ENCODE peak calls at places on chromosome 1, in five cellular contexts. One of them, this sample, is unnamed.
A peak's percentile ranks its signal among the peaks of the same experiment; 100 is the strongest.

GRCh38 chr1:21261551-21262281 is 28.5 kb downstream of the ECE1 start:
- DNase-seq in mucosa of descending colon: no peak
- DNase-seq in fibroblast of lung: peak; percentile 93
- DNase-seq in AG10803: peak; percentile 95
- DNase-seq in tibial nerve: peak; percentile 73
- DNase-seq in this sample: peak; percentile 70

GRCh38 chr1:60427194-60427593 is 353.6 kb upstream of the C1orf87 start:
- DNase-seq in mucosa of descending colon: peak; percentile 10
- DNase-seq in fibroblast of lung: peak; percentile 48
- DNase-seq in AG10803: no peak
- DNase-seq in tibial nerve: no peak
- DNase-seq in this sample: no peak

GRCh38 chr1:230917284-230918135 is 49.2 kb upstream of the C1orf198 start:
- DNase-seq in mucosa of descending colon: peak; percentile 65
- DNase-seq in fibroblast of lung: peak; percentile 60
- DNase-seq in AG10803: peak; percentile 57
- DNase-seq in tibial nerve: peak; percentile 89
- DNase-seq in this sample: peak; percentile 55

GRCh38 chr1:101846820-101847219 is 149.9 kb downstream of the OLFM3 start:
- DNase-seq in mucosa of descending colon: no peak
- DNase-seq in fibroblast of lung: no peak
- DNase-seq in AG10803: no peak
- DNase-seq in tibial nerve: no peak
- DNase-seq in this sample: no peak

GRCh38 chr1:100292711-100293110 is 26.7 kb downstream of the RTCA start:
- DNase-seq in mucosa of descending colon: no peak
- DNase-seq in fibroblast of lung: peak; percentile 49
- DNase-seq in AG10803: peak; percentile 13
- DNase-seq in tibial nerve: no peak
- DNase-seq in this sample: no peak

GRCh38 chr1:224106568-224107281 is 7.2 kb upstream of the FBXO28 start:
- DNase-seq in mucosa of descending colon: peak; percentile 55
- DNase-seq in fibroblast of lung: peak; percentile 35
- DNase-seq in AG10803: peak; percentile 45
- DNase-seq in tibial nerve: no peak
- DNase-seq in this sample: no peak

GRCh38 chr1:21290546-21290944 is 282 bp upstream of the ECE1 start:
- DNase-seq in mucosa of descending colon: no peak
- DNase-seq in fibroblast of lung: no peak
- DNase-seq in AG10803: no peak
- DNase-seq in tibial nerve: no peak
- DNase-seq in this sample: no peak

GRCh38 chr1:207007352-207008033 is 25.1 kb downstream of the C1orf116 start:
- DNase-seq in mucosa of descending colon: no peak
- DNase-seq in fibroblast of lung: peak; percentile 99
- DNase-seq in AG10803: peak; percentile 98
- DNase-seq in tibial nerve: peak; percentile 23
- DNase-seq in this sample: no peak

GRCh38 chr1:167605576-167605975 is 24.5 kb upstream of the RCSD1 start:
- DNase-seq in mucosa of descending colon: no peak
- DNase-seq in fibroblast of lung: no peak
- DNase-seq in AG10803: no peak
- DNase-seq in tibial nerve: no peak
- DNase-seq in this sample: no peak

GRCh38 chr1:228364068-228364705 is 42.4 kb downstream of the TRIM11 start:
- DNase-seq in mucosa of descending colon: peak; percentile 16
- DNase-seq in fibroblast of lung: no peak
- DNase-seq in AG10803: no peak
- DNase-seq in tibial nerve: no peak
- DNase-seq in this sample: no peak

GRCh38 chr1:18365099-18365705 is 115.5 kb upstream of the KLHDC7A start:
- DNase-seq in mucosa of descending colon: no peak
- DNase-seq in fibroblast of lung: no peak
- DNase-seq in AG10803: no peak
- DNase-seq in tibial nerve: no peak
- DNase-seq in this sample: no peak

GRCh38 chr1:1137256-1138045 is 21.6 kb upstream of the C1orf159 start:
- DNase-seq in mucosa of descending colon: peak; percentile 78
- DNase-seq in fibroblast of lung: no peak
- DNase-seq in AG10803: no peak
- DNase-seq in tibial nerve: no peak
- DNase-seq in this sample: no peak

GRCh38 chr1:44276006-44276405 is 62.7 kb downstream of the DMAP1 start:
- DNase-seq in mucosa of descending colon: no peak
- DNase-seq in fibroblast of lung: peak; percentile 2
- DNase-seq in AG10803: peak; percentile 46
- DNase-seq in tibial nerve: no peak
- DNase-seq in this sample: no peak

GRCh38 chr1:207873055-207873890 is 37.7 kb downstream of the CD34 start:
- DNase-seq in mucosa of descending colon: no peak
- DNase-seq in fibroblast of lung: no peak
- DNase-seq in AG10803: no peak
- DNase-seq in tibial nerve: no peak
- DNase-seq in this sample: no peak

GRCh38 chr1:29933110-29933509 is 696.8 kb downstream of the PTPRU start:
- DNase-seq in mucosa of descending colon: no peak
- DNase-seq in fibroblast of lung: no peak
- DNase-seq in AG10803: no peak
- DNase-seq in tibial nerve: no peak
- DNase-seq in this sample: no peak

GRCh38 chr1:152043870-152044269 is 7.1 kb upstream of the S100A11 start:
- DNase-seq in mucosa of descending colon: no peak
- DNase-seq in fibroblast of lung: no peak
- DNase-seq in AG10803: no peak
- DNase-seq in tibial nerve: no peak
- DNase-seq in this sample: no peak

GRCh38 chr1:15345711-15346355 is 63.9 kb upstream of the EFHD2 start:
- DNase-seq in mucosa of descending colon: peak; percentile 66
- DNase-seq in fibroblast of lung: no peak
- DNase-seq in AG10803: no peak
- DNase-seq in tibial nerve: no peak
- DNase-seq in this sample: no peak

GRCh38 chr1:56137829-56138505 is 441.4 kb downstream of the PLPP3 start:
- DNase-seq in mucosa of descending colon: no peak
- DNase-seq in fibroblast of lung: peak; percentile 64
- DNase-seq in AG10803: no peak
- DNase-seq in tibial nerve: no peak
- DNase-seq in this sample: no peak

GRCh38 chr1:48920741-48921330 is 144.1 kb upstream of the BEND5 start:
- DNase-seq in mucosa of descending colon: no peak
- DNase-seq in fibroblast of lung: no peak
- DNase-seq in AG10803: no peak
- DNase-seq in tibial nerve: no peak
- DNase-seq in this sample: no peak

GRCh38 chr1:46413596-46413985 is 19.5 kb downstream of the FAAH start:
- DNase-seq in mucosa of descending colon: no peak
- DNase-seq in fibroblast of lung: no peak
- DNase-seq in AG10803: no peak
- DNase-seq in tibial nerve: no peak
- DNase-seq in this sample: no peak

GRCh38 chr1:228410671-228411070 is 4.0 kb upstream of the TRIM11 start:
- DNase-seq in mucosa of descending colon: no peak
- DNase-seq in fibroblast of lung: no peak
- DNase-seq in AG10803: no peak
- DNase-seq in tibial nerve: no peak
- DNase-seq in this sample: no peak

GRCh38 chr1:94947453-94947852 is 20.5 kb upstream of the CNN3 start:
- DNase-seq in mucosa of descending colon: no peak
- DNase-seq in fibroblast of lung: peak; percentile 93
- DNase-seq in AG10803: peak; percentile 97
- DNase-seq in tibial nerve: no peak
- DNase-seq in this sample: no peak

GRCh38 chr1:161198877-161199431 is at the start of gene ADAMTS4:
- DNase-seq in mucosa of descending colon: no peak
- DNase-seq in fibroblast of lung: peak; percentile 42
- DNase-seq in AG10803: peak; percentile 90
- DNase-seq in tibial nerve: peak; percentile 50
- DNase-seq in this sample: peak; percentile 83

GRCh38 chr1:26035959-26036755 is 9.8 kb downstream of the SLC30A2 start:
- DNase-seq in mucosa of descending colon: peak; percentile 91
- DNase-seq in fibroblast of lung: peak; percentile 43
- DNase-seq in AG10803: peak; percentile 54
- DNase-seq in tibial nerve: peak; percentile 85
- DNase-seq in this sample: peak; percentile 80

GRCh38 chr1:119895102-119895501 is 1.2 kb downstream of the ADAM30 start:
- DNase-seq in mucosa of descending colon: no peak
- DNase-seq in fibroblast of lung: no peak
- DNase-seq in AG10803: no peak
- DNase-seq in tibial nerve: no peak
- DNase-seq in this sample: no peak

GRCh38 chr1:15153842-15154479 is 414 bp downstream of the TMEM51 start:
- DNase-seq in mucosa of descending colon: peak; percentile 87
- DNase-seq in fibroblast of lung: peak; percentile 51
- DNase-seq in AG10803: peak; percentile 40
- DNase-seq in tibial nerve: no peak
- DNase-seq in this sample: peak; percentile 70

GRCh38 chr1:15579683-15580047 is 5.2 kb downstream of the AGMAT start:
- DNase-seq in mucosa of descending colon: no peak
- DNase-seq in fibroblast of lung: no peak
- DNase-seq in AG10803: no peak
- DNase-seq in tibial nerve: no peak
- DNase-seq in this sample: no peak

GRCh38 chr1:43963006-43963405 is 6.8 kb upstream of the DPH2 start:
- DNase-seq in mucosa of descending colon: no peak
- DNase-seq in fibroblast of lung: no peak
- DNase-seq in AG10803: no peak
- DNase-seq in tibial nerve: no peak
- DNase-seq in this sample: no peak

GRCh38 chr1:221089273-221089672 is 210.0 kb downstream of the HLX start:
- DNase-seq in mucosa of descending colon: no peak
- DNase-seq in fibroblast of lung: peak; percentile 67
- DNase-seq in AG10803: peak; percentile 81
- DNase-seq in tibial nerve: no peak
- DNase-seq in this sample: no peak

GRCh38 chr1:8889103-8889846 is 10.8 kb upstream of the ENO1 start:
- DNase-seq in mucosa of descending colon: no peak
- DNase-seq in fibroblast of lung: no peak
- DNase-seq in AG10803: peak; percentile 49
- DNase-seq in tibial nerve: peak; percentile 45
- DNase-seq in this sample: no peak

GRCh38 chr1:40649592-40649930 is 15.9 kb downstream of the RIMS3 start:
- DNase-seq in mucosa of descending colon: no peak
- DNase-seq in fibroblast of lung: no peak
- DNase-seq in AG10803: no peak
- DNase-seq in tibial nerve: no peak
- DNase-seq in this sample: no peak

GRCh38 chr1:40646385-40646784 is 19.1 kb downstream of the RIMS3 start:
- DNase-seq in mucosa of descending colon: no peak
- DNase-seq in fibroblast of lung: no peak
- DNase-seq in AG10803: peak; percentile 27
- DNase-seq in tibial nerve: no peak
- DNase-seq in this sample: no peak

GRCh38 chr1:40650075-40650474 is 15.4 kb downstream of the RIMS3 start:
- DNase-seq in mucosa of descending colon: no peak
- DNase-seq in fibroblast of lung: no peak
- DNase-seq in AG10803: no peak
- DNase-seq in tibial nerve: no peak
- DNase-seq in this sample: no peak

GRCh38 chr1:40651138-40651857 is 14.2 kb downstream of the RIMS3 start:
- DNase-seq in mucosa of descending colon: peak; percentile 82
- DNase-seq in fibroblast of lung: no peak
- DNase-seq in AG10803: no peak
- DNase-seq in tibial nerve: no peak
- DNase-seq in this sample: no peak

GRCh38 chr1:40648928-40649591 is 16.4 kb downstream of the RIMS3 start:
- DNase-seq in mucosa of descending colon: peak; percentile 60
- DNase-seq in fibroblast of lung: no peak
- DNase-seq in AG10803: no peak
- DNase-seq in tibial nerve: no peak
- DNase-seq in this sample: no peak
- H3K4me3 ChIP-seq in mucosa of descending colon: no peak overlapping the region
- H3K4me3 ChIP-seq in fibroblast of lung: no peak overlapping the region
- H3K4me3 ChIP-seq in AG10803: no peak overlapping the region
- H3K4me3 ChIP-seq in tibial nerve: no peak overlapping the region
- H3K4me3 ChIP-seq in this sample: no peak overlapping the region

GRCh38 chr1:93597697-93598096 is 83.9 kb downstream of the BCAR3 start:
- DNase-seq in mucosa of descending colon: no peak
- DNase-seq in fibroblast of lung: no peak
- DNase-seq in AG10803: peak; percentile 59
- DNase-seq in tibial nerve: no peak
- DNase-seq in this sample: no peak
- TF ChIP-seq CTCF in mucosa of descending colon: no peak
- TF ChIP-seq CTCF in fibroblast of lung: no peak
- TF ChIP-seq CTCF in AG10803: no peak
- TF ChIP-seq CTCF in tibial nerve: no peak
- TF ChIP-seq CTCF in this sample: no peak

GRCh38 chr1:219670426-219671149 is 57.7 kb upstream of the ZC3H11B start:
- DNase-seq in mucosa of descending colon: no peak
- DNase-seq in fibroblast of lung: peak; percentile 76
- DNase-seq in AG10803: no peak
- DNase-seq in tibial nerve: no peak
- DNase-seq in this sample: peak; percentile 36
- H3K4me3 ChIP-seq in mucosa of descending colon: no peak overlapping the region
- H3K4me3 ChIP-seq in fibroblast of lung: no peak overlapping the region
- H3K4me3 ChIP-seq in AG10803: no peak overlapping the region
- H3K4me3 ChIP-seq in tibial nerve: no peak overlapping the region
- H3K4me3 ChIP-seq in this sample: no peak overlapping the region

GRCh38 chr1:212752934-212753497 is 38.6 kb downstream of the NSL1 start:
- DNase-seq in mucosa of descending colon: no peak
- DNase-seq in fibroblast of lung: peak; percentile 9
- DNase-seq in AG10803: peak; percentile 12
- DNase-seq in tibial nerve: no peak
- DNase-seq in this sample: no peak
- TF ChIP-seq CTCF in mucosa of descending colon: no peak
- TF ChIP-seq CTCF in fibroblast of lung: no peak
- TF ChIP-seq CTCF in AG10803: no peak
- TF ChIP-seq CTCF in tibial nerve: no peak
- TF ChIP-seq CTCF in this sample: no peak

DNA sequence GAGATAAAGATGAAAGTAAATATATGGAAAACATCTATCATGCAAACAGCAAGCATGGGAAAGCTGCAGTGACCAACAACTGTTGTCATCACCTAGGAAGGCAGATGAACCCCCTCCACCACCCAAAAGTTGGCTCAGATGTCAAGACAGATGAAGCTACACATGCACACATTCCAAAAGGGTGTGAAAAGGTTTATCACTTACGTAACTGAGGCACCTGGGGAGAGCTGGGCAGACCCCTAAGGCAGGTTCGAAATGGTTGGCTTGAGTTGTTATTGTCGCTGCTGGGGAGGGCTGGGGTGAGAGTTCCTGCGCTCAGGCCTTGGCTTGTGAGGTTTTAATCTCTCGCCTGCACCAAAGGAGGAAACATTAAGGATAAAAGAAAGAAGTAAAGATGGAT is 355.1 kb upstream of the CHRM3 start:
- DNase-seq in mucosa of descending colon: no peak
- DNase-seq in fibroblast of lung: no peak
- DNase-seq in AG10803: no peak
- DNase-seq in tibial nerve: no peak
- DNase-seq in this sample: no peak
- H3K4me3 ChIP-seq in mucosa of descending colon: no peak overlapping the region
- H3K4me3 ChIP-seq in fibroblast of lung: no peak overlapping the region
- H3K4me3 ChIP-seq in AG10803: no peak overlapping the region
- H3K4me3 ChIP-seq in tibial nerve: no peak overlapping the region
- H3K4me3 ChIP-seq in this sample: no peak overlapping the region